ENCODE peak calls at places on chromosomes 12 and 14, in four cellular contexts. C is SK-N-SH, G is body of pancreas, U is astrocyte. K is an unnamed sample. For H3K36me3, the result is how much of the 10 kb centered on the place peaks cover.

GRCh38 chr14:66038214-66038977 is 447.8 kb upstream of the CCDC196 start:
- DNase-seq in U (no peak), C (no peak), G (no peak), K (no peak)

GRCh38 chr12:100031821-100032220 is 47.1 kb upstream of the ANKS1B start:
- DNase-seq in U (no peak), C (peak), G (no peak), K (peak)

GRCh38 chr12:88703790-88704189 is 123.5 kb upstream of the KITLG start:
- DNase-seq in G (no peak), C (no peak), U (peak), K (no peak)

GRCh38 chr14:91284791-91285548 is 40.5 kb upstream of the GPR68 start:
- DNase-seq in U (no peak), C (peak), G (no peak), K (no peak)

GRCh38 chr14:69877492-69877891 is 1.7 kb upstream of the SMOC1 start:
- DNase-seq in U (no peak), G (no peak), C (peak), K (no peak)

GRCh38 chr14:92109490-92109889 is 3.1 kb upstream of the ATXN3 start:
- DNase-seq in C (no peak), G (no peak), U (no peak), K (no peak)

GRCh38 chr12:130335517-130336392 is 1.9 kb upstream of the PIWIL1 start:
- DNase-seq in C (peak), U (peak), G (peak), K (no peak)

GRCh38 chr14:94115068-94115591 is 4.6 kb downstream of the IFI27 start:
- DNase-seq in C (peak), U (no peak), G (no peak), K (no peak)

GRCh38 chr12:88623777-88624548 is 43.7 kb upstream of the KITLG start:
- DNase-seq in U (peak), G (no peak), C (no peak), K (no peak)

GRCh38 chr14:104723651-104724406 is at the start of gene ADSS1:
- DNase-seq in U (no peak), C (peak), G (peak), K (no peak)

GRCh38 chr12:103884316-103884715 is 43.3 kb upstream of the NT5DC3 start:
- DNase-seq in G (no peak), U (peak), C (peak), K (no peak)

GRCh38 chr14:76352639-76353281 is 23.2 kb upstream of the ESRRB start:
- DNase-seq in C (peak), G (peak), U (peak), K (no peak)

GRCh38 chr14:44149597-44149996 is 357.5 kb downstream of the FSCB start:
- DNase-seq in G (no peak), U (no peak), C (peak), K (no peak)

GRCh38 chr12:50542448-50542847 is 37.7 kb downstream of the DIP2B start:
- DNase-seq in C (no peak), U (peak), G (no peak), K (no peak)

GRCh38 chr12:113194971-113195391 is 9.5 kb downstream of the RITA1 start:
- DNase-seq in U (peak), G (no peak), C (peak), K (no peak)

GRCh38 chr14:28515571-28515970 is 251.0 kb upstream of the FOXG1 start:
- DNase-seq in G (no peak), C (no peak), U (peak), K (no peak)

GRCh38 chr14:61026523-61026922 is 45.5 kb downstream of the SLC38A6 start:
- DNase-seq in C (no peak), G (no peak), U (no peak), K (no peak)
- H3K4me3 ChIP-seq in C (no peak), G (no peak), U (no peak), K (no peak)

GRCh38 chr12:90987520-90987919 is 17.3 kb downstream of the EPYC start:
- DNase-seq in U (no peak), G (no peak), C (no peak), K (no peak)
- TF ChIP-seq CTCF in U (peak), G (no peak), C (peak), K (peak)

GRCh38 chr12:3672113-3672509 is 80.8 kb downstream of the CRACR2A start:
- DNase-seq in U (no peak), G (no peak), C (no peak), K (no peak)
- H3K36me3 ChIP-seq in U (under half), G (under half), C (under half), K (under half)

DNA sequence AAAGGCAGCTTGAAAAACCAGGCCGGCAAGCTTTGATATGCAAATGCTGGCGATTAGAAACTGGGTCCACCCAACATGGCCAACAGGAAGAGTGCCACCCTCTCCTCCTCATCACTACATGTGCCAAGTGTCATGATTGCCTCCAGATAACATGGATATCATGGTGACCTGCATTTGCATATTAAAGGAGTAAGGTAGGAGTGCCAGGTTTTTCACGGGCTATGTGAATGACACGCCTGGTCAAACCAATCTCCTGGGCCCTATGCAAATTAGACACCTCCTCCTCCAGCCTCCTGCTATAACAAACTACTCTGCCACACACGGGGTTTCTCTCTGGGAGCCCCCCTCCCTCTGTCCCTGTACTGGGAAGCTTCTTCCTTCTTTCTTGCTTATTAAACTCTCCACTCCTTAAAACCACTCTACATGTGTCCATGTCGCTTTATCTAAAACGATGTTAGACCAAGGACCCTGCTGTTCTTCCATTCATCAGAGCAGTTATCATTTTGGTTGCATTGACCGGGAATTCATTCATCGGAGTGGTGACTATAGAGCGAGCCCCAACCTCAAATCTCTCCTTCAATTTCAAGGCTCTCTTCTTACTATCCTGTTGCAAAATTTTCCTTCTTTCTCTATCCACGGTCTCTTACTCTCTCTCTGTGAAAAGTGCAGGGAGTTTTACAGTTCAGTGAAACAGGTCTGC is 27.5 kb downstream of the APOBEC1 start:
- DNase-seq in U (no peak), C (peak), G (no peak), K (no peak)
- H3K4me3 ChIP-seq in U (peak), C (no peak), G (no peak), K (no peak)

GRCh38 chr14:74762917-74763802 is at the start of gene YLPM1:
- DNase-seq in C (peak), G (peak), U (peak), K (peak)
- TF ChIP-seq CTCF in C (peak), G (peak), U (peak), K (peak)

DNA sequence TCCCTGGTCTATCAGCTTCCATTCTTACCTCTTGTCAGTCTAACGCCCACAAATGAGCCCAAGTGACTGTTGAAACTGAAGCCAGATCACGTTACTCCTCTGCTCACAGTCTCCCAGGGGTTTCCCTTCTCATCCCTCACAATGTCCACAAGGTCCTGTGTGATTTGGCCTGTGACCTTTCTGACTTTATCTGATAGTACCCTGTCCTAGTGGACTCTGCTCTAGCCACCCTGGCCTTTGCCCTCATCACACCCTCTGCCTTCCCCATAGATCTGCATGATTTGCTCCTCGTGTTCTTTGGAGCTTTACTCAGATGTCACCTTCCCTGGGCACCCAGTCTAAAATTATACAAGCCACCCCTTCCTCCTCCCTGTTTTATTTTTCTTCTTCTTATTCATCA is 55.5 kb downstream of the RDH12 start:
- DNase-seq in U (no peak), C (no peak), G (no peak), K (no peak)
- H3K36me3 ChIP-seq in U (under half), C (under half), G (under half), K (under half)

GRCh38 chr12:6957741-6958608 is 6.8 kb downstream of the PTPN6 start:
- DNase-seq in C (no peak), U (no peak), G (no peak), K (no peak)
- H3K4me3 ChIP-seq in C (no peak), U (no peak), G (no peak), K (no peak)

GRCh38 chr14:38808734-38809455 is 294.1 kb downstream of the SEC23A start:
- DNase-seq in U (no peak), C (no peak), G (no peak), K (no peak)
- TF ChIP-seq CTCF in U (no peak), C (no peak), G (no peak), K (no peak)

GRCh38 chr12:12821975-12822374 is 8.8 kb downstream of the DDX47 start:
- DNase-seq in U (no peak), G (no peak), C (no peak), K (no peak)
- H3K36me3 ChIP-seq in U (under half), G (under half), C (half or more), K (under half)

K was measured in BJ.